ENCODE peak calls at places on chromosomes 16 and 17, in eight cellular contexts. One of them, this sample, is unnamed.

GRCh38 chr16:27174798-27175197 is 28.5 kb upstream of the KDM8 start:
- DNase-seq in stimulated activated CD4-positive, alpha-beta T cell treated with anti-CD3 and anti-CD28 coated beads, Interleukin-12 subunit alpha, Interleukin-12 subunit beta, amount 100 ng/mL, for 4 hours: no peak
- DNase-seq in MCF 10A: peak
- DNase-seq in SK-MEL-5: no peak
- DNase-seq in mucosa of descending colon: no peak
- DNase-seq in NCI-H2171 treated with DMSO at 0.1 percent for 48 hours: no peak
- DNase-seq in HuH-7.5: no peak
- DNase-seq in sciatic nerve: no peak
- DNase-seq in this sample: peak

GRCh38 chr16:31201511-31202401 is 804 bp downstream of the PYCARD start:
- DNase-seq in stimulated activated CD4-positive, alpha-beta T cell treated with anti-CD3 and anti-CD28 coated beads, Interleukin-12 subunit alpha, Interleukin-12 subunit beta, amount 100 ng/mL, for 4 hours: no peak
- DNase-seq in MCF 10A: no peak
- DNase-seq in SK-MEL-5: no peak
- DNase-seq in mucosa of descending colon: peak
- DNase-seq in NCI-H2171 treated with DMSO at 0.1 percent for 48 hours: no peak
- DNase-seq in HuH-7.5: no peak
- DNase-seq in sciatic nerve: no peak
- DNase-seq in this sample: no peak

GRCh38 chr16:75160386-75160785 is 12.1 kb downstream of the ZFP1 start:
- DNase-seq in stimulated activated CD4-positive, alpha-beta T cell treated with anti-CD3 and anti-CD28 coated beads, Interleukin-12 subunit alpha, Interleukin-12 subunit beta, amount 100 ng/mL, for 4 hours: no peak
- DNase-seq in MCF 10A: no peak
- DNase-seq in SK-MEL-5: no peak
- DNase-seq in mucosa of descending colon: no peak
- DNase-seq in NCI-H2171 treated with DMSO at 0.1 percent for 48 hours: no peak
- DNase-seq in HuH-7.5: no peak
- DNase-seq in sciatic nerve: no peak
- DNase-seq in this sample: no peak

GRCh38 chr16:64311241-64311640 is 810.6 kb downstream of the CDH11 start:
- DNase-seq in stimulated activated CD4-positive, alpha-beta T cell treated with anti-CD3 and anti-CD28 coated beads, Interleukin-12 subunit alpha, Interleukin-12 subunit beta, amount 100 ng/mL, for 4 hours: no peak
- DNase-seq in MCF 10A: no peak
- DNase-seq in SK-MEL-5: no peak
- DNase-seq in mucosa of descending colon: no peak
- DNase-seq in NCI-H2171 treated with DMSO at 0.1 percent for 48 hours: no peak
- DNase-seq in HuH-7.5: no peak
- DNase-seq in sciatic nerve: no peak
- DNase-seq in this sample: no peak

GRCh38 chr16:54438469-54438868 is 151.9 kb upstream of the IRX3 start:
- DNase-seq in stimulated activated CD4-positive, alpha-beta T cell treated with anti-CD3 and anti-CD28 coated beads, Interleukin-12 subunit alpha, Interleukin-12 subunit beta, amount 100 ng/mL, for 4 hours: no peak
- DNase-seq in MCF 10A: no peak
- DNase-seq in SK-MEL-5: no peak
- DNase-seq in mucosa of descending colon: no peak
- DNase-seq in NCI-H2171 treated with DMSO at 0.1 percent for 48 hours: no peak
- DNase-seq in HuH-7.5: no peak
- DNase-seq in sciatic nerve: no peak
- DNase-seq in this sample: no peak

GRCh38 chr17:8326591-8327583 is 12.8 kb upstream of the ODF4 start:
- DNase-seq in stimulated activated CD4-positive, alpha-beta T cell treated with anti-CD3 and anti-CD28 coated beads, Interleukin-12 subunit alpha, Interleukin-12 subunit beta, amount 100 ng/mL, for 4 hours: peak
- DNase-seq in MCF 10A: no peak
- DNase-seq in SK-MEL-5: no peak
- DNase-seq in mucosa of descending colon: peak
- DNase-seq in NCI-H2171 treated with DMSO at 0.1 percent for 48 hours: no peak
- DNase-seq in HuH-7.5: no peak
- DNase-seq in sciatic nerve: peak
- DNase-seq in this sample: no peak

GRCh38 chr17:51541215-51541614 is 280.9 kb downstream of the UTP18 start:
- DNase-seq in stimulated activated CD4-positive, alpha-beta T cell treated with anti-CD3 and anti-CD28 coated beads, Interleukin-12 subunit alpha, Interleukin-12 subunit beta, amount 100 ng/mL, for 4 hours: no peak
- DNase-seq in MCF 10A: no peak
- DNase-seq in SK-MEL-5: peak
- DNase-seq in mucosa of descending colon: no peak
- DNase-seq in NCI-H2171 treated with DMSO at 0.1 percent for 48 hours: no peak
- DNase-seq in HuH-7.5: no peak
- DNase-seq in sciatic nerve: no peak
- DNase-seq in this sample: no peak

GRCh38 chr16:84178146-84178765 is 8.6 kb downstream of the TAF1C start:
- DNase-seq in stimulated activated CD4-positive, alpha-beta T cell treated with anti-CD3 and anti-CD28 coated beads, Interleukin-12 subunit alpha, Interleukin-12 subunit beta, amount 100 ng/mL, for 4 hours: no peak
- DNase-seq in MCF 10A: no peak
- DNase-seq in SK-MEL-5: no peak
- DNase-seq in mucosa of descending colon: no peak
- DNase-seq in NCI-H2171 treated with DMSO at 0.1 percent for 48 hours: no peak
- DNase-seq in HuH-7.5: no peak
- DNase-seq in sciatic nerve: no peak
- DNase-seq in this sample: no peak

GRCh38 chr17:80228477-80228876 is 8.2 kb downstream of the SLC26A11 start:
- DNase-seq in stimulated activated CD4-positive, alpha-beta T cell treated with anti-CD3 and anti-CD28 coated beads, Interleukin-12 subunit alpha, Interleukin-12 subunit beta, amount 100 ng/mL, for 4 hours: no peak
- DNase-seq in MCF 10A: no peak
- DNase-seq in SK-MEL-5: no peak
- DNase-seq in mucosa of descending colon: no peak
- DNase-seq in NCI-H2171 treated with DMSO at 0.1 percent for 48 hours: no peak
- DNase-seq in HuH-7.5: no peak
- DNase-seq in sciatic nerve: no peak
- DNase-seq in this sample: no peak

GRCh38 chr17:75059369-75060345 is 12.6 kb downstream of the KCTD2 start:
- DNase-seq in stimulated activated CD4-positive, alpha-beta T cell treated with anti-CD3 and anti-CD28 coated beads, Interleukin-12 subunit alpha, Interleukin-12 subunit beta, amount 100 ng/mL, for 4 hours: no peak
- DNase-seq in MCF 10A: no peak
- DNase-seq in SK-MEL-5: peak
- DNase-seq in mucosa of descending colon: no peak
- DNase-seq in NCI-H2171 treated with DMSO at 0.1 percent for 48 hours: peak
- DNase-seq in HuH-7.5: no peak
- DNase-seq in sciatic nerve: no peak
- DNase-seq in this sample: peak

GRCh38 chr17:75266315-75267145 is 4.5 kb downstream of the MIF4GD start:
- DNase-seq in stimulated activated CD4-positive, alpha-beta T cell treated with anti-CD3 and anti-CD28 coated beads, Interleukin-12 subunit alpha, Interleukin-12 subunit beta, amount 100 ng/mL, for 4 hours: no peak
- DNase-seq in MCF 10A: no peak
- DNase-seq in SK-MEL-5: no peak
- DNase-seq in mucosa of descending colon: no peak
- DNase-seq in NCI-H2171 treated with DMSO at 0.1 percent for 48 hours: no peak
- DNase-seq in HuH-7.5: no peak
- DNase-seq in sciatic nerve: no peak
- DNase-seq in this sample: no peak

GRCh38 chr17:78717431-78717980 is 64.6 kb downstream of the CYTH1 start:
- DNase-seq in stimulated activated CD4-positive, alpha-beta T cell treated with anti-CD3 and anti-CD28 coated beads, Interleukin-12 subunit alpha, Interleukin-12 subunit beta, amount 100 ng/mL, for 4 hours: no peak
- DNase-seq in MCF 10A: peak
- DNase-seq in SK-MEL-5: peak
- DNase-seq in mucosa of descending colon: no peak
- DNase-seq in NCI-H2171 treated with DMSO at 0.1 percent for 48 hours: peak
- DNase-seq in HuH-7.5: no peak
- DNase-seq in sciatic nerve: no peak
- DNase-seq in this sample: peak